ENCODE peak calls at places on chromosome 5, in four cellular contexts. C is mesenchymal stem cell; F is lower lobe of right lung; W is CD8-positive, alpha-beta T cell. G is an unnamed sample.

GRCh38 chr5:156815988-156816599 is 34.0 kb upstream of the PPP1R2B start:
- DNase-seq in C (peak), F (no peak), W (no peak), G (peak)

GRCh38 chr5:56564451-56565223 is 250.7 kb upstream of the MAP3K1 start:
- DNase-seq in C (peak), F (no peak), W (no peak), G (peak)

GRCh38 chr5:157665467-157666085 is 5.8 kb upstream of the C5orf52 start:
- DNase-seq in C (peak), F (no peak), W (no peak), G (peak)

GRCh38 chr5:79990598-79991507 is at the start of gene MTX3:
- DNase-seq in C (peak), F (peak), W (peak), G (no peak)

GRCh38 chr5:68528877-68529276 is 313.3 kb downstream of the PIK3R1 start:
- DNase-seq in C (no peak), F (no peak), W (no peak), G (no peak)

GRCh38 chr5:11903614-11904269 is 504 bp downstream of the CTNND2 start:
- DNase-seq in C (peak), F (no peak), W (no peak), G (no peak)

GRCh38 chr5:39214912-39215709 is 4.3 kb downstream of the FYB1 start:
- DNase-seq in C (no peak), F (no peak), W (peak), G (no peak)

GRCh38 chr5:86999951-87000350 is 267.7 kb upstream of the RASA1 start:
- DNase-seq in C (no peak), F (no peak), W (no peak), G (no peak)

GRCh38 chr5:39451293-39451692 is 26.5 kb upstream of the DAB2 start:
- DNase-seq in C (no peak), F (no peak), W (no peak), G (no peak)

GRCh38 chr5:15499528-15500325 is at the start of gene FBXL7:
- DNase-seq in C (peak), F (peak), W (no peak), G (no peak)

GRCh38 chr5:15506146-15506545 is 6.2 kb downstream of the FBXL7 start:
- DNase-seq in C (no peak), F (no peak), W (no peak), G (no peak)

GRCh38 chr5:15501057-15501791 is 1.2 kb downstream of the FBXL7 start:
- DNase-seq in C (peak), F (no peak), W (no peak), G (no peak)

GRCh38 chr5:15500326-15500958 is 462 bp downstream of the FBXL7 start:
- DNase-seq in C (peak), F (peak), W (no peak), G (no peak)

DNA sequence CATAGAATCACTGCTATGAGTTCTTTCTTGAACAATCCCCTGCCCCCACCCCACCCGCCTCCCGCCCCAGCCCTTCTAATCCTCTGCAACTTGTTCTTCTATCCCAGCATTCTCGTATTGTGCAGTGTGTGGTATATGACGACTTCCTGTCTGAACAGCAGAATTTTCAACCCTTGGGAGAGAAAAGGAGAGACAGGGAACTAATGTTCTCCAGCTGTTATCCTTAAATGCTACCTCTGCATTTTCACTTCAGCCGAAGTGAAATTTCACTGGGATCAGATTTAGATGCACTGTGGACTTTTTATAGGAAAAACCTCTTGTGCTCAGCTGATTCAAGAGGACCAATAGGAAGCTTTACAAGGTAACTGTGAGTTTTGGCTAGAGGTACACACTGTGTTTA is 2.2 kb downstream of the FBXL7 start:
- DNase-seq in C (peak), F (no peak), W (no peak), G (no peak)
- H3K4me3 ChIP-seq in C (peak), F (peak), W (no peak), G (no peak)

GRCh38 chr5:5327126-5327525 is 95.4 kb upstream of the ICE1 start:
- DNase-seq in C (no peak), F (no peak), W (no peak), G (no peak)
- H3K4me3 ChIP-seq in C (no peak), F (no peak), W (no peak), G (no peak)

GRCh38 chr5:37837101-37838032 is 2.5 kb downstream of the GDNF start:
- DNase-seq in C (peak), F (peak), W (peak), G (peak)
- H3K4me3 ChIP-seq in C (peak), F (peak), W (no peak), G (no peak)

GRCh38 chr5:54458221-54458620 is 2.7 kb downstream of the HSPB3 start:
- DNase-seq in C (no peak), F (no peak), W (no peak), G (no peak)

GRCh38 chr5:54460181-54460919 is 4.9 kb downstream of the HSPB3 start:
- DNase-seq in C (peak), F (no peak), W (no peak), G (no peak)

GRCh38 chr5:54455413-54456157 is at the start of gene HSPB3:
- DNase-seq in C (peak), F (no peak), W (no peak), G (no peak)

GRCh38 chr5:54454602-54455001 is 897 bp upstream of the HSPB3 start:
- DNase-seq in C (peak), F (no peak), W (no peak), G (no peak)

DNA sequence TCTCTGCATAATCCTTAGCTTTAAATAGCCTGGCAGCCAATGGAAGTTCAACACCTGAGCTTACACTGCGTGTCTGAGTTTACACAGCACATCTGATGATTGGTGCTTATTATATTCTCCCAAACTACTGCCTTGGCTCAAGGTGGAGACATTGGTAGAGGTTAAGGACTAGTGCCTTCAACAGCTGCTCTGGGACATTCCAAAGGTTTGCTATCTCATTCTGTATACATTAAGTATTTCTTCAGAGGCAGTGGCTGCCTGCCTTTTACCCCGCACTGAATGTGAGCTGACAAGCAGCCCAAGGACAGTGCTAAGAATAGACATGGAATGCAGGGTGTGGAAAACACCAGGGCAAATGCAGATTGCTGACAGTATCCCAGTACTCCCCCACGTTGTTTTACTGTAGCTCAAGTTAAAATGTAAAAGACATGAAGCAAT is 1.6 kb downstream of the HSPB3 start:
- DNase-seq in C (peak), F (no peak), W (no peak), G (no peak)
- H3K4me3 ChIP-seq in C (peak), F (no peak), W (no peak), G (no peak)

GRCh38 chr5:140548791-140549190 is 1.3 kb downstream of the EIF4EBP3 start:
- DNase-seq in C (no peak), F (no peak), W (no peak), G (no peak)
- H3K4me3 ChIP-seq in C (peak), F (peak), W (no peak), G (peak)

GRCh38 chr5:93585054-93585751 is 2.2 kb downstream of the NR2F1 start:
- DNase-seq in C (peak), F (no peak), W (no peak), G (peak)

GRCh38 chr5:93585753-93586385 is 2.8 kb downstream of the NR2F1 start:
- DNase-seq in C (peak), F (no peak), W (no peak), G (no peak)

GRCh38 chr5:93583799-93584530 is 943 bp downstream of the NR2F1 start:
- DNase-seq in C (peak), F (peak), W (peak), G (peak)

GRCh38 chr5:93583525-93583798 is 440 bp downstream of the NR2F1 start:
- DNase-seq in C (no peak), F (no peak), W (no peak), G (no peak)

DNA sequence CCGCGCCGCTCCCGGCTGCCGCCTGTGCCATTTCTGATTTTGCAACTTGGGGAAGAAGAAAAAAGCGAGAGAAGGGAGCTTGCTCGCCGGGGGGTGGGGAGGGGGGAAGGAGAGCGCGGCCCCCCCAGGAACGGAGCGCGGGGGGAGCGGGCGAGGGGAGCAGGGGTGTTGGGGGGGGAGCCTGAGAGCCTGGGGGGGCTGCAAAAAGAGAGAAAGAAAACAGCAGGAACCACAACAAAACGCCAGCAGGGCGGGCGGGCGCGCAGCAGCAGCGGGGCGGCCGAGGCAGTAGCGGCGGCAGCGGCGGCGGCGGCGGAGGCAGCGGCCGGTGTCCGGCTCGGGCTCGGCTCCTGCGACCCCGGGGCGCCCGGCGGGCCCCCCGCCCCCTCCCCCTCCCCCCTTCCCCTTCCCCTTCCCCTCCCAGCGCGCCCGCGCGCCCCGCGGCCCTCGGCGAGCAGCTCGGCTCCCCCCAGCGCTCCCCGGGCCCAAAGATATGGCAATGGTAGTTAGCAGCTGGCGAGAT is 1.6 kb downstream of the NR2F1 start:
- DNase-seq in C (no peak), F (no peak), W (no peak), G (no peak)
- H3K4me3 ChIP-seq in C (peak), F (peak), W (no peak), G (peak)

GRCh38 chr5:81853005-81853357 is 102.1 kb upstream of the SSBP2 start:
- DNase-seq in C (no peak), F (no peak), W (no peak), G (no peak)

GRCh38 chr5:81854485-81854884 is 103.6 kb upstream of the SSBP2 start:
- DNase-seq in C (no peak), F (no peak), W (no peak), G (no peak)

GRCh38 chr5:81854915-81855314 is 104.0 kb upstream of the SSBP2 start:
- DNase-seq in C (no peak), F (no peak), W (no peak), G (no peak)

GRCh38 chr5:81855576-81855975 is 104.7 kb upstream of the SSBP2 start:
- DNase-seq in C (no peak), F (no peak), W (no peak), G (no peak)

DNA sequence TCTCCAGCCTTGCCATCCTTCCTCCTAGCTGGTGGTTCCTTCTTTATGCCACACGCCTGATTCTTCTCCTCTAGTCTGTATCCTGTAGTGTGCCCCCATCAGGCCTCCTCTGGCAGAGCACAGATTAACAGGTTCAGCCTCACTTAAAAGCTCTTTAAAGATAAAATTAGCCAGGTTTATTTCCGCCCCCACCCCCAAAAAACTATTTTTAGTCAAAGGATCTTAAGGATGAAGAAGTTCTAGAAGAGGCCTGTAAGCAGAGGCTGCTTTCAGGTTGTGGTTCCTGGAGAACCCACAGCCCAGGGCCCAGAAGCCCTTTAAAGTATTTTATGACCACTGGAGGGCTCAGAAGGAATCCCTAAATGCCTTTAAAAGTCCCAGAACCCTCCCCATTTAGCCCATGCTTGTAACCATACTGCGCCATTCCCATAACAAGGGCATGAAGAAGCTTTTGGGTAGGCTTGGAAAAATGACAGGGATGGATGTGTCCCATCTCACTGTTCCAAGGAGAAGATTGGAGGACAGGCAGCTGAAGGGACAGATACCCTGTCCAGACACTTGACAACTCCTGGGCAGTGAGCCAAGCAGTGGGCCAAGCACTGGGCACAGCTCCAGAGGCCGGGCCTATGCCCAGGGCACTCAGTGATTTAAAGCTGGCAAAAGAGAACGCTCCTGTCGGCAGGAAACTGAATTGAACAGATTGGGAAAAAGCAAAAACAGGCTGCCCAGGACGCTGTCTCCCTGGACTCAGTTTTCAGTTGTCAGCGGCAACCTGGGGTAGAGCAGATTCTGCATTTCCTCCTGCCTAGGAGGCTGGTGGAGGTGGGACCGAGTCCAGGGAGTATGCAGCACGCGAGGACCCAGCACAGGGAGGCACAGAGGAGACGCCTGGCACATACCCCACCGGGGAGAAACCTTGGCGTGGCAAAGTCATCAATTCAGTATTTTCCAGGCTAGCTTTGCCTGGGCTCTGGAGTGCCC is 106.3 kb upstream of the SSBP2 start:
- DNase-seq in C (no peak), F (peak), W (no peak), G (peak)
- H3K4me3 ChIP-seq in C (no peak), F (no peak), W (no peak), G (no peak)

GRCh38 chr5:73691301-73691700 is 65.3 kb downstream of the ARHGEF28 start:
- DNase-seq in C (no peak), F (no peak), W (no peak), G (no peak)

GRCh38 chr5:73692166-73692640 is 66.2 kb downstream of the ARHGEF28 start:
- DNase-seq in C (peak), F (no peak), W (no peak), G (no peak)

GRCh38 chr5:73692981-73693380 is 67.0 kb downstream of the ARHGEF28 start:
- DNase-seq in C (no peak), F (no peak), W (no peak), G (no peak)

GRCh38 chr5:73694089-73694488 is 68.1 kb downstream of the ARHGEF28 start:
- DNase-seq in C (no peak), F (no peak), W (no peak), G (no peak)

DNA sequence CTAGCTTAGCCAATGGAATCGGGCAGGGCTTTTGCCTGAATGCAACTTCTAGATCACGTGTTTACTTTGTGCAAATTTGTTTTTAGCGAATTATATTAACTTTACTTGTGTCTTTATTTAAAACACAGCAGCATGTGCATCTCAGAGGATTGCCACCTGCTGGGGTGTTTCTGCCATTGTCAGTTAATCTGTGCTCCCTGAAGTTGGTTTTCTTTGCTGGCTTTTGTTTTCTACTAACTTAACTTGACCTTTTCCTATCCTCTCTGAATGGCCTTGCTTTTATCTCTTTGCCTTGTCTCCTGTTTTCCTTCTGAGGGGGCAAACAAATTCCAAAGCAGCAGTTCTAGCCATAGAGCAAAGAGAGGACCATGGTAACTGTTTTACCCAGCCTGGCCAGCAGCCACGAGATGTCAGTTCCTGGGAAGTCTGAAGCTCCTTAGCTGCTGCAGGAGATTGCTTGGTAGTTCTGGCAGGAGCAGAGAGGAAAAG is 67.6 kb downstream of the ARHGEF28 start:
- DNase-seq in C (peak), F (no peak), W (no peak), G (peak)
- H3K4me3 ChIP-seq in C (no peak), F (no peak), W (no peak), G (no peak)

GRCh38 chr5:172716796-172717313 is 54.1 kb downstream of the DUSP1 start:
- DNase-seq in C (peak), F (peak), W (peak), G (peak)
- H3K4me3 ChIP-seq in C (peak), F (no peak), W (no peak), G (no peak)